ENCODE peak calls at places on chromosomes 3 and 15, in seven cellular contexts. S, R, U, X, W, M and K are unnamed samples.

GRCh38 chr3:119293761-119294401 is at the start of gene ARHGAP31:
- DNase-seq in S (peak; percentile 83), R (peak; percentile 71), U (peak; percentile 83), X (peak; percentile 21), W (peak; percentile 88), M (peak; percentile 69), K (no peak)

GRCh38 chr3:158152186-158152585 is 42.3 kb downstream of the RSRC1 start:
- DNase-seq in S (no peak), R (no peak), U (no peak), X (no peak), W (peak; percentile 69), M (peak; percentile 55), K (no peak)

GRCh38 chr3:62237296-62237948 is 135.9 kb downstream of the FEZF2 start:
- DNase-seq in S (no peak), R (no peak), U (no peak), X (no peak), W (no peak), M (no peak), K (no peak)

GRCh38 chr3:148101061-148101460 is 596.6 kb upstream of the AGTR1 start:
- DNase-seq in S (no peak), R (no peak), U (no peak), X (peak; percentile 27), W (no peak), M (no peak), K (no peak)

GRCh38 chr15:62824111-62824737 is 218.3 kb upstream of the TPM1 start:
- DNase-seq in S (no peak), R (no peak), U (no peak), X (no peak), W (peak; percentile 52), M (peak; percentile 80), K (no peak)

GRCh38 chr3:12155833-12156232 is 2.9 kb downstream of the TIMP4 start:
- DNase-seq in S (no peak), R (no peak), U (no peak), X (no peak), W (peak; percentile 84), M (peak; percentile 80), K (no peak)

GRCh38 chr15:77369168-77369567 is 50.7 kb downstream of the PEAK1 start:
- DNase-seq in S (no peak), R (no peak), U (no peak), X (no peak), W (no peak), M (peak; percentile 19), K (no peak)

GRCh38 chr3:13135811-13136321 is 62.6 kb upstream of the IQSEC1 start:
- DNase-seq in S (no peak), R (no peak), U (no peak), X (no peak), W (no peak), M (no peak), K (no peak)

GRCh38 chr3:112345681-112346080 is 12.7 kb downstream of the CD200 start:
- DNase-seq in S (no peak), R (no peak), U (no peak), X (no peak), W (no peak), M (no peak), K (no peak)

GRCh38 chr3:76134166-76134565 is 348.8 kb upstream of the ZNF717 start:
- DNase-seq in S (no peak), R (no peak), U (no peak), X (no peak), W (no peak), M (peak; percentile 56), K (no peak)

GRCh38 chr15:93378547-93378946 is 289.5 kb upstream of the RGMA start:
- DNase-seq in S (no peak), R (no peak), U (no peak), X (no peak), W (no peak), M (no peak), K (no peak)

GRCh38 chr3:148682997-148683396 is 14.7 kb upstream of the AGTR1 start:
- DNase-seq in S (no peak), R (no peak), U (no peak), X (no peak), W (no peak), M (no peak), K (no peak)

GRCh38 chr15:74128785-74129350 is 1.5 kb upstream of the ISLR2 start:
- DNase-seq in S (no peak), R (no peak), U (peak; percentile 36), X (no peak), W (no peak), M (no peak), K (no peak)

GRCh38 chr3:123258811-123259420 is 57.2 kb downstream of the SEC22A start:
- DNase-seq in S (no peak), R (no peak), U (peak; percentile 80), X (peak; percentile 25), W (peak; percentile 82), M (peak; percentile 86), K (no peak)
- TF ChIP-seq CTCF in S (peak; percentile 49), R (peak; percentile 29), U (peak; percentile 79), X (peak; percentile 60), W (peak; percentile 59), M (peak; percentile 62), K (peak; percentile 67)

GRCh38 chr3:97138914-97139541 is 324.6 kb downstream of the EPHA6 start:
- DNase-seq in S (no peak), R (no peak), U (peak; percentile 0), X (no peak), W (no peak), M (no peak), K (no peak)
- TF ChIP-seq CTCF in S (no peak), R (no peak), U (no peak), X (no peak), W (no peak), M (no peak), K (no peak)

DNA sequence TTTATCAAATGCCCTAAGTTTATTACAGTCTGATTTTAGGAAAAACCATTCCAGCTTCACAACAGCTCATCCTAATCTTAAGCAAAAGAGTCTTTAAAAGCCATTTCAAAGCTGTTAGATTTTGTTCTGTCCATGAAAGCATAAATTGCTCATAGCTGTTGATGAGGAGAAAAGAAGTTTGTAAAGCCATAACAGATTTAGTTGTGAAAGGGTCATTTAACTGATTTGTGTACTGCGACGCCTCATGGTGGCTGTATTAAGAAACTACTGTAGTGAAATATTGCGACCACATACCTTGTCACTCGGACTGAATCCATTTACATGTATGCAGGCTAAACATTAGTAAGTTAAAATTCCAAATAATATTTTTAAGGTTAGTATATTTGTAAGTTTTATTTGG is 20.9 kb downstream of the BBX start:
- DNase-seq in S (no peak), R (no peak), U (peak; percentile 40), X (no peak), W (peak; percentile 36), M (peak; percentile 56), K (no peak)
- TF ChIP-seq CTCF in S (no peak), R (no peak), U (peak; percentile 59), X (peak; percentile 4), W (peak; percentile 11), M (peak; percentile 34), K (peak; percentile 15)

DNA sequence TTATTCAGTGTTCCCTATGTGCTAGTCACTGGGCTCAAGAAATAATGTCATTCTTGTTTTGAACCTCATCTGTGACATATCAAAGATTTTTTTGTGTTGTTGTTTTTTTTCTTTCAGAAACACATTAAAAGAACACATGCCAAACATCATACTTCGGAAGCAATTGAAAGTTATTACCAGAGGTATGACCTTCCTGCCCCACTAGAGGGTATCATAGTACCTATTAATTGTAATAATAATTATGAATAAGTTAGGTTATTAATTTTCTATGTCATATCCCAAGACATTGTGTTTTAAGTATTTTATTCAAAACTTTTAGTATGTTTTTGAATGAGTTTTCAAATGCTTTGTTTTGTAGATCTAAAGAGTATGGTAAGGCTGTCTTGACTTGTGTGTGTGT is 65.7 kb downstream of the CDIN1 start:
- DNase-seq in S (no peak), R (no peak), U (no peak), X (no peak), W (peak; percentile 44), M (peak; percentile 5), K (no peak)
- TF ChIP-seq CTCF in S (no peak), R (no peak), U (no peak), X (peak; percentile 9), W (peak; percentile 3), M (no peak), K (peak; percentile 26)

DNA sequence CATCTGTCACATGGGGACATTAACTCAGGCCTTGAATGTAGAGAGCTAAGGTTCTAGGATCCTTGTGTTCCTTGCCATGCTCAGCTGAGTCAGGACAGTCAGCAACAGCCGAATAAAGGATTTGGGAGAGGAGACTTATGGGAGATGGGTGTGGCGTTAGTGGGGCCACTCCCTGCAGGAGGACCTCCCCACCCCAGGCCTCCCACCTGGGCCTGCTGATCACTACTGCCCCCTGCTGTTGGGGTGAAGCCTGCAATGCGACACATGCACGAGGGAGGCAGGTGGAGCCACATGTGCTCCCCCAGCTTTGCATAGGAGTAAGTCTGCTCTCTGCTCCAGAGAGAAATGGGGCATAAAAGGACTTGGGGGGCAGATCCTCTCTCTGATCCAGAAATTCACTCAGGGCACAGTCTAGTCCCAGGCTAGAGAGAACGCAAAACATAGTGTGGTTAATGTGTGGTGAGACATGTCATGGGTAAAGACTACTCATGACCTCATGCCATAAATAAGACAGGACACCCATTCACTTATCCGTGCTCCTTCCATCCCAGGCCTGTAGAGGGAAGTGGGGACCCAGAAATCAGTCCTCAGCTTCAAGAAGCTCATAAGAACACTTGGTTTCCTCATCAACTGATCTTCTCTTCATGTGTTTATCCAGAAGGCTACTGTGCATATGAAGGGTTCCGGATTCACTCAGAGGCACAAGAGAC is 19.4 kb downstream of the RBP1 start:
- DNase-seq in S (peak; percentile 65), R (no peak), U (peak; percentile 51), X (no peak), W (peak; percentile 56), M (peak; percentile 72), K (no peak)
- TF ChIP-seq CTCF in S (no peak), R (no peak), U (peak; percentile 58), X (peak; percentile 19), W (peak; percentile 13), M (peak; percentile 44), K (peak; percentile 22)

GRCh38 chr15:38259134-38259533 is 6.5 kb downstream of the SPRED1 start:
- DNase-seq in S (no peak), R (no peak), U (no peak), X (no peak), W (no peak), M (no peak), K (no peak)

GRCh38 chr15:38257676-38258075 is 5.0 kb downstream of the SPRED1 start:
- DNase-seq in S (no peak), R (no peak), U (no peak), X (no peak), W (no peak), M (no peak), K (no peak)

GRCh38 chr15:38255690-38256089 is 3.1 kb downstream of the SPRED1 start:
- DNase-seq in S (no peak), R (no peak), U (no peak), X (no peak), W (no peak), M (no peak), K (no peak)

GRCh38 chr15:38263996-38264395 is 11.4 kb downstream of the SPRED1 start:
- DNase-seq in S (no peak), R (no peak), U (no peak), X (no peak), W (peak; percentile 27), M (peak; percentile 61), K (no peak)

DNA sequence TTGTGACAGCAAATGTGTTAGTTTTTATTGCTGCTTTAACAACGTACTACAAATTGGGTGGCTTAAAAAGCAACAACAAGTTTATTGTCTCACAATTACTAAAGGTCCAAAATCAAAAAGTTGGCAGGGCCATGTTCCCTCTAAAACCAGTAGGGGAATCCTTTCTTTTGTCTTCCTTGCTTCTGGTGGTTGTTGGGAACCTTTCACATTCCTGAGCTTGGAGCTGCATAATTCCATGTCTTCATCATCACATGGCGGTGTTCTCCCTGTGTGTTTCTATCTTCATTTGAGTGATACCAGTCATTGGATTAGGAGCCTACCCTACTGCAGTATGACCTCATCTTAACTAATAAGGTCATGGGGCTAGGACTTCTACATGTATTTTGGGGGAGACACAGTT is 7.4 kb downstream of the SPRED1 start:
- DNase-seq in S (no peak), R (no peak), U (no peak), X (no peak), W (peak; percentile 41), M (peak; percentile 48), K (no peak)
- TF ChIP-seq CTCF in S (no peak), R (no peak), U (no peak), X (no peak), W (peak; percentile 27), M (peak; percentile 17), K (peak; percentile 9)